ENCODE peak calls at places on chromosomes 11 and 22, in five cellular contexts. P is IMR-90, A is GM12878, K is SK-N-SH, J is K562. L is an unnamed sample.

GRCh38 chr11:86103808-86104207 is 34.9 kb upstream of the PICALM start:
- DNase-seq in J (peak), P (peak), K (no peak), A (no peak), L (no peak)

GRCh38 chr22:41780714-41781507 is 19.6 kb upstream of the CCDC134 start:
- DNase-seq in K (no peak), P (peak), J (peak), A (peak), L (no peak)

GRCh38 chr11:91435694-91436375 is 788.8 kb upstream of the FAT3 start:
- DNase-seq in K (no peak), A (no peak), P (no peak), J (no peak), L (no peak)

GRCh38 chr11:129115652-129116585 is 76.2 kb downstream of the ARHGAP32 start:
- DNase-seq in A (no peak), P (peak), K (no peak), J (no peak), L (peak)

GRCh38 chr11:66745356-66746235 is 16.6 kb upstream of the SPTBN2 start:
- DNase-seq in P (no peak), J (peak), K (no peak), A (no peak), L (peak)

GRCh38 chr22:43636086-43636485 is 176.0 kb downstream of the EFCAB6 start:
- DNase-seq in K (no peak), J (no peak), P (no peak), A (no peak), L (no peak)

GRCh38 chr22:36606114-36606513 is 77.1 kb upstream of the EIF3D start:
- DNase-seq in J (no peak), A (no peak), K (no peak), P (no peak), L (no peak)

GRCh38 chr22:23216331-23217170 is 36.2 kb downstream of the BCR start:
- DNase-seq in J (no peak), P (no peak), A (no peak), K (no peak), L (no peak)

GRCh38 chr11:43278302-43278956 is 33.4 kb upstream of the API5 start:
- DNase-seq in A (no peak), J (peak), P (peak), K (peak), L (peak)

GRCh38 chr22:27437570-27437969 is 364.0 kb downstream of the MN1 start:
- DNase-seq in K (no peak), J (no peak), P (no peak), A (no peak), L (no peak)

GRCh38 chr22:27433585-27434190 is 367.9 kb downstream of the MN1 start:
- DNase-seq in A (no peak), J (no peak), P (peak), K (no peak), L (no peak)

GRCh38 chr22:27436591-27436990 is 365.0 kb downstream of the MN1 start:
- DNase-seq in J (no peak), P (no peak), K (no peak), A (no peak), L (no peak)

GRCh38 chr22:27434898-27435297 is 366.7 kb downstream of the MN1 start:
- DNase-seq in P (no peak), K (no peak), A (no peak), J (no peak), L (no peak)

GRCh38 chr22:27435839-27436581 is 365.5 kb downstream of the MN1 start:
- DNase-seq in J (no peak), K (peak), A (no peak), P (peak), L (no peak)
- TF ChIP-seq RCOR1 in J (no peak), K (peak), A (no peak), P (no peak), L (no peak)

GRCh38 chr11:44731685-44732411 is 5.1 kb downstream of the TSPAN18 start:
- DNase-seq in A (no peak), K (peak), P (no peak), J (peak), L (no peak)
- TF ChIP-seq RCOR1 in A (no peak), K (peak), P (no peak), J (no peak), L (no peak)

GRCh38 chr22:38205261-38206128 is 3.7 kb downstream of the MAFF start:
- DNase-seq in J (no peak), K (no peak), P (peak), A (no peak), L (no peak)
- TF ChIP-seq RCOR1 in J (no peak), K (no peak), P (no peak), A (no peak), L (no peak)

DNA sequence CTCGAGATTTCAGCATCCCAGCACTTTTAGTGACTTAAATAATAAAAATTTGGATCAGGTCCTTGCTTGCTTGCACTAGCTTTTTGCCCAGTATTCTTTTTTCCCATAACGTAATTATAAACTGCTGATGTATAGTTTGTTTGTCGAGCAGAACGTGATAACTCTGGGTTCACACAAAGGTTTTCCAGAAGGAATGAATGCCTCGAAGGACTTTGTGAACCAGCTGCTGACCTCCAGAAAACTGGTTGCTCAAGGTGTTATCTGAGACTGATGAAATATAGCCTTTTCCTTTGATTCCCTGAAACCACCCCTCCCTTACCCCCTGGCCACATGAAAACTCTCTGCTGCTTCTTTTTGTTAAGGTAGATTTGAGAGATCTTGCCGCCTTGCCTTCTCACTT is 229.1 kb upstream of the CARD18 start:
- DNase-seq in J (no peak), K (no peak), A (no peak), P (no peak), L (no peak)
- TF ChIP-seq RCOR1 in J (no peak), K (no peak), A (no peak), P (no peak), L (no peak)

GRCh38 chr11:117435296-117435695 is 107.6 kb downstream of the CEP164 start:
- DNase-seq in K (no peak), P (no peak), J (no peak), A (no peak), L (no peak)
- TF ChIP-seq RCOR1 in K (no peak), P (no peak), J (no peak), A (no peak), L (no peak)

DNA sequence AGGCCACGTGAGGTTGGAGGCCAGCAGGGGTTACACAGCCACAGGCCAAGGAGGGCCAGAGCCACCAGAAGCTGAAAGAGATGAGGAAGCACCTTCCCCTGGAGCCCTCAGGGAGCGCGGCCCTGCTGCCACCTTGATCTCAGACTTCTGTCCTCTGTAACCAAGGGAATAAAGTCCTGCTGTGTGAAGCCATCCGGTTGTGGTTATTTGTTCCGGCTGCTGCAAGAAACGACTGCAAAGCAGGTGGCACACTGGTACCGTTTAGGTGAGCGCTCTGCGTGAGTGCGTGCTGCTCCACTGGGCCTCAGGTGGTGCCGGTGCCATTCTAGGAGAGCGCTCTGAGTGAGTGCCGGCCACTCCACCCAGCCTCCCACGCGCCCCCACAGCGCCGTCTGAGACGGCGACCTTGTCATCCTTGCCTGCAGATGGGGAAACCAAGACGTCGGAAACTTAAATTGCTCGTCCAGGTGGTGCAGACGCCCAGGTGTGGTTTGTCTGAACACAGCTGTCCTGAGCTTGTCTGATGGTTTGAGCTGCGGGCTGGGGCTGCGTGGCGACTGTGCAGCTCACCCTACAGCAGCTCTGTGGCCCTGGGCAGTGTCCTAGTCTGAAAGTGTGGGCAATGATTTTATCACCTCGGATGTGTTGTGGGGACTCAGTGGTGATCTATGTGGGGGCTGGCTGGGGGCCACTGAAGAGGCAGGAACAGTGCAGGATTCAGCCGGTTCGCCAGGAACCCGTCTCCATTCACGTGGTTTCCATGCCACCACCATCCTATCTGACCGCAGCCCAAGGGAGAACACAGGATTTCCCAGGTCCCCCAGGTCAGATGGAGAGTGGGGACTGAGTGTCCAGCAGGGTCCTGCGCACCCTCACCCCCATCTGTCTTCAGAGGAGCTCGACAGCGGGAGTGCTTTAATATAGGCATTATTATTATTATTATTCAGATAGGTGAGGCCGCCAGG is 4.6 kb upstream of the MRGPRG start:
- DNase-seq in A (no peak), K (peak), J (no peak), P (no peak), L (no peak)
- TF ChIP-seq RCOR1 in A (no peak), K (no peak), J (no peak), P (no peak), L (no peak)

GRCh38 chr11:130727715-130728114 is 188.6 kb downstream of the SNX19 start:
- DNase-seq in J (no peak), P (no peak), A (no peak), K (no peak), L (no peak)

GRCh38 chr11:130728185-130729160 is 187.8 kb downstream of the SNX19 start:
- DNase-seq in P (no peak), J (no peak), A (no peak), K (no peak), L (no peak)

GRCh38 chr11:130726647-130727046 is 189.6 kb downstream of the SNX19 start:
- DNase-seq in K (no peak), J (no peak), A (no peak), P (no peak), L (no peak)

GRCh38 chr11:130726234-130726559 is 190.1 kb downstream of the SNX19 start:
- DNase-seq in P (peak), A (no peak), K (no peak), J (no peak), L (no peak)

DNA sequence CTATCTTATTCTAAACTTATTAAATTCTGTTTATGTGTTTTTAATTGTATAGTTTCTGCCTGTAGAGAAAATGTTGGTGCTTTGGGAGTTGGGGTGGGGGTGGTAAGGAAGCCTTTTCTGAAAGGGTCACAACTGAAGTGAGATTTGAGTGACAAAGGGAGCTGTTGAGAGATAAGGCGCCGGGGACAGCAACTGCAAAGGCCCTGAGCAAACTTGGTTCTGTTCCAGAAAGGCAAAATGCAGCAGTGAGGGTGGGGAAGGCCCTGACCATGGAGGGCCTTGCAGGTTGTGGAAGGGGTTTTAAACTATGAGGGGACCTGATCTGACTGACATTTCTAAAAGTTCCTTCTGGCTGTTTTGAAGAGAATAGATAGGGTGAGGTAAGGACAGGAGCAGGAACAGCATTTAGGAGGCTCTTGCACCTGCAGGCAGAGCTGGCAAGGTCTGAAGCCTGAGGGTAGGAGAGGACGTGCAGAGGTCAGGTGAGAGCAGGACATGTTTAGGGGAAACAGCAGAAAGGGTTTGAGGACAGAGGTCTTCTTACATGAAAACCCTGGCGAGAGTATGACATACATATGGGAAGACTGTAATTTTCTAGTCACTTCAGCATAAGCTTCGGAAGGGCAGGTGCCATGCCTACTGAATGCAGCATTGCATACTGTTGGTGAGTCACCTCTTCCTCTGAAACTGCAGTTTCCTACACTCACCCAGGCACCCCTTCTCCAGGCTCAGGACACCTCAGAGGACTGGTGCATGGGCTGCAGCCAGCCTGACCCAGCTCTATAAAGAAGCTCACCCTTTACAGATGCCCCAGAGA is 190.7 kb downstream of the SNX19 start:
- DNase-seq in A (no peak), K (no peak), P (peak), J (no peak), L (no peak)
- TF ChIP-seq RCOR1 in A (no peak), K (no peak), P (no peak), J (no peak), L (no peak)

GRCh38 chr11:28542556-28542955 is 434.4 kb downstream of the METTL15 start:
- DNase-seq in A (no peak), K (no peak), J (no peak), P (peak), L (no peak)
- TF ChIP-seq RCOR1 in A (no peak), K (no peak), J (no peak), P (no peak), L (no peak)

GRCh38 chr11:72939031-72939430 is 124.8 kb downstream of the ATG16L2 start:
- DNase-seq in K (no peak), J (no peak), P (no peak), A (no peak), L (no peak)

GRCh38 chr11:72940417-72940816 is 126.2 kb downstream of the ATG16L2 start:
- DNase-seq in A (no peak), K (no peak), P (no peak), J (no peak), L (no peak)

GRCh38 chr11:72937439-72937838 is 123.2 kb downstream of the ATG16L2 start:
- DNase-seq in A (no peak), P (no peak), J (no peak), K (no peak), L (no peak)

GRCh38 chr11:72932132-72932570 is 117.9 kb downstream of the ATG16L2 start:
- DNase-seq in J (no peak), K (no peak), P (peak), A (no peak), L (no peak)

GRCh38 chr11:72935705-72936104 is 121.5 kb downstream of the ATG16L2 start:
- DNase-seq in P (no peak), A (no peak), K (no peak), J (no peak), L (no peak)
- TF ChIP-seq RCOR1 in P (no peak), A (no peak), K (no peak), J (no peak), L (no peak)

DNA sequence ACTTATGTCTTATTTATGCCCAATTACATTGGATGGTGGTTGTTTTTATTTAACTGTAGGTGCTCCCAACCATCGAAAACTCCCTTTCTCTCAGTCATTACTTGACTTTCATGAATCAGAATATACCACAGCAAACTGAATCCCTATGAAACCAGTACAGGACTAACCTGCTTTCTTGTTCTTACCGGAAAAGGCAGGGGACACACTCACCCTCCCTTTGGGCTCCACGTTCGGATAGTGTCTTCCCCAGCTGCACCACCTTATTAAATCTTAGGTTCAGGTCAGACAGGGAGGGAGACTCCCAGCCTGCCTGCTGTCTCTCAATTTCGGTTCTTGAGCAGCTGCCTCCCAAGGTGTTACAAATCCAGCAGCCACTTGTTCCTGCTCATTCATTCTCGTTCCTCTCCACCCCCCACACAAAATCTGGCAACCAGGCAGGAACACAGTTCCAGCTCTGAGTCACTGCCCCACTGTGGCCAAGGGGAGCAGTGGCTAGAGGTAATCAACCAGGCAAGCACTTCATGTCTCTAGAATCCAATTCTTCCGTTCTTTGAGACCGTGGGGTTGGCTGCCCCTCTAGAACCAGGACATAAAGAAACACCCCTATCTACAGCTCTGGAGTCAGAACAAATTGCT is 133.0 kb downstream of the PLEKHA7 start:
- DNase-seq in J (peak), P (peak), K (no peak), A (no peak), L (no peak)
- TF ChIP-seq RCOR1 in J (peak), P (no peak), K (no peak), A (no peak), L (no peak)